ENCODE peak calls at places on chromosomes 12 and 14, in ten cellular contexts. R is cardiac muscle cell, D is Karpas-422, O is uterus, K is HCT116, M is HepG2, T is mammary epithelial cell, Q is lower lobe of right lung, S is sigmoid colon, Y is RWPE2. I is an unnamed sample.
A peak's percentile ranks its signal among the peaks of the same experiment; 100 is the strongest.

GRCh38 chr12:42794811-42795210 is 205.3 kb upstream of the PRICKLE1 start:
- DNase-seq in S (no peak), M (no peak), K (no peak), O (no peak), Q (no peak), T (peak; percentile 39), Y (no peak), R (no peak), D (no peak), I (no peak)

GRCh38 chr12:119486599-119487154 is 106.9 kb upstream of the TMEM233 start:
- DNase-seq in D (no peak), S (no peak), K (no peak), T (no peak), Y (no peak), O (no peak), M (no peak), Q (no peak), R (no peak), I (no peak)

GRCh38 chr12:70576341-70577282 is 60.6 kb downstream of the PTPRB start:
- DNase-seq in R (peak; percentile 78), S (no peak), D (peak; percentile 83), Q (no peak), K (peak; percentile 66), Y (no peak), O (no peak), T (peak; percentile 62), M (peak; percentile 64), I (peak; percentile 87)

GRCh38 chr14:26163761-26164160 is 434.1 kb downstream of the NOVA1 start:
- DNase-seq in K (no peak), Y (no peak), T (no peak), M (peak; percentile 28), R (peak; percentile 42), S (no peak), D (no peak), O (no peak), Q (no peak), I (no peak)

GRCh38 chr14:34713681-34714319 is 593 bp downstream of the CFL2 start:
- DNase-seq in S (peak; percentile 79), O (peak; percentile 61), M (peak; percentile 55), R (peak; percentile 38), Q (peak; percentile 61), D (peak; percentile 77), K (no peak), Y (no peak), T (peak; percentile 56), I (peak; percentile 73)

GRCh38 chr12:50258167-50258551 is 25.2 kb downstream of the LIMA1 start:
- DNase-seq in S (peak; percentile 82), O (no peak), K (no peak), Y (no peak), M (no peak), D (no peak), T (peak; percentile 25), R (no peak), Q (no peak), I (no peak)

GRCh38 chr14:85731198-85731597 is 201.3 kb downstream of the FLRT2 start:
- DNase-seq in T (peak; percentile 3), M (no peak), R (no peak), D (no peak), Q (no peak), K (no peak), S (no peak), O (peak; percentile 15), Y (no peak), I (peak; percentile 23)

GRCh38 chr12:23585782-23586163 is 363.7 kb downstream of the SOX5 start:
- DNase-seq in O (no peak), Y (no peak), K (no peak), S (no peak), D (no peak), T (no peak), M (no peak), R (no peak), Q (no peak), I (no peak)

GRCh38 chr14:92880851-92881250 is 42.1 kb upstream of the CHGA start:
- DNase-seq in Q (peak; percentile 48), M (peak; percentile 62), R (peak; percentile 43), Y (no peak), O (no peak), T (peak; percentile 58), S (no peak), K (peak; percentile 22), D (peak; percentile 50), I (no peak)

GRCh38 chr12:67663121-67663520 is 14.6 kb downstream of the DYRK2 start:
- DNase-seq in M (no peak), O (no peak), D (no peak), R (no peak), S (no peak), Q (no peak), Y (no peak), K (no peak), T (no peak), I (peak; percentile 90)

GRCh38 chr12:52984136-52984535 is 22.1 kb upstream of the EIF4B start:
- DNase-seq in R (no peak), S (no peak), D (no peak), K (no peak), Q (no peak), M (no peak), O (no peak), Y (no peak), T (no peak), I (no peak)

GRCh38 chr12:104462931-104463339 is 6.2 kb downstream of the CHST11 start:
- DNase-seq in Q (no peak), K (no peak), M (no peak), S (no peak), Y (no peak), T (no peak), D (no peak), O (no peak), R (peak; percentile 26), I (no peak)

DNA sequence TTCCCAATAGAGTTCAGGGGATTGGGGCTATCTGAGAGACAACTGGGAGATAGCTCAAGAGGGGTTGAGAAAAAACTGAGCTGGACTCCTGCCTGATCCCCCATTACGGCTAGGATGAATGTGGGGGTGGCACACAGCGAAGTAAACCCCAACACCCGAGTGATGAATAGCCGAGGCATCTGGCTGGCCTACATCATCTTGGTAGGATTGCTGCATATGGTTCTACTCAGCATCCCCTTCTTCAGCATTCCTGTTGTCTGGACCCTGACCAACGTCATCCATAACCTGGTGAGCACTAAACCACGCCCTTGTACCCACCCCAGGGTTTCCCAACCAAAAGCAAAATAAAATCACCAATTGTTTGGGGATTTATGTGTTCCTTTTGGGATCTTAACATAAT is 1.0 kb downstream of the ORMDL2 start:
- DNase-seq in D (no peak), T (no peak), M (no peak), Y (no peak), S (no peak), K (no peak), Q (no peak), O (no peak), R (no peak), I (no peak)
- H3K4me3 ChIP-seq in D (peak overlapping the region; percentile 88), T (peak overlapping the region; percentile 69), M (peak overlapping the region; percentile 81), Y (peak overlapping the region; percentile 66), S (no peak overlapping the region), K (peak overlapping the region; percentile 79), Q (peak overlapping the region; percentile 94), O (no peak overlapping the region), R (peak overlapping the region; percentile 92), I (no peak overlapping the region)

DNA sequence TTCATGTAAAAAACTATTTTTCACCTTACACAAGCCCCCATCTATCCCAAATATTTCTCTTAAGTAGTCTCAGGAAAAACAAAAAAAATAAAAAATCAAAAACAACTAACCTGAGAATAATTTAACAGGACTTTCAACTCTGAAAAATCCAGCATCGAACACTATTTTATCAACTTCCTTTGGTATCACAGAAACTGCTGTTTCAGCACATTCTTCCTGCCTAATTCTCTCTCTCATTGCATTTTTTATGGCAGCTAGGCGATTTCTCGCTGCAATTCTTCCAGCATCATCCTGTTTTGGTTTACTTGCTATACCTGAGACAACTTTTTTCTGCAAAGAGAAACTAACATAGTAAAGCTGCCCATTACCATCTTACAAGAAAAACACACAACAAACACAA is 29.4 kb downstream of the LGALS3 start:
- DNase-seq in Q (no peak), T (no peak), R (no peak), M (no peak), K (no peak), Y (no peak), O (no peak), D (no peak), S (no peak), I (no peak)
- H3K36me3 ChIP-seq in Q (no peaks in the 10 kb centered on the region), T (peaks cover 11% of the 10 kb centered on the region), R (peaks cover 4% of the 10 kb centered on the region), M (peaks cover 54% of the 10 kb centered on the region), K (peaks cover 33% of the 10 kb centered on the region), Y (peaks cover 91% of the 10 kb centered on the region), O (no peaks in the 10 kb centered on the region), D (peaks cover 62% of the 10 kb centered on the region), S (no peaks in the 10 kb centered on the region), I (no peaks in the 10 kb centered on the region)

DNA sequence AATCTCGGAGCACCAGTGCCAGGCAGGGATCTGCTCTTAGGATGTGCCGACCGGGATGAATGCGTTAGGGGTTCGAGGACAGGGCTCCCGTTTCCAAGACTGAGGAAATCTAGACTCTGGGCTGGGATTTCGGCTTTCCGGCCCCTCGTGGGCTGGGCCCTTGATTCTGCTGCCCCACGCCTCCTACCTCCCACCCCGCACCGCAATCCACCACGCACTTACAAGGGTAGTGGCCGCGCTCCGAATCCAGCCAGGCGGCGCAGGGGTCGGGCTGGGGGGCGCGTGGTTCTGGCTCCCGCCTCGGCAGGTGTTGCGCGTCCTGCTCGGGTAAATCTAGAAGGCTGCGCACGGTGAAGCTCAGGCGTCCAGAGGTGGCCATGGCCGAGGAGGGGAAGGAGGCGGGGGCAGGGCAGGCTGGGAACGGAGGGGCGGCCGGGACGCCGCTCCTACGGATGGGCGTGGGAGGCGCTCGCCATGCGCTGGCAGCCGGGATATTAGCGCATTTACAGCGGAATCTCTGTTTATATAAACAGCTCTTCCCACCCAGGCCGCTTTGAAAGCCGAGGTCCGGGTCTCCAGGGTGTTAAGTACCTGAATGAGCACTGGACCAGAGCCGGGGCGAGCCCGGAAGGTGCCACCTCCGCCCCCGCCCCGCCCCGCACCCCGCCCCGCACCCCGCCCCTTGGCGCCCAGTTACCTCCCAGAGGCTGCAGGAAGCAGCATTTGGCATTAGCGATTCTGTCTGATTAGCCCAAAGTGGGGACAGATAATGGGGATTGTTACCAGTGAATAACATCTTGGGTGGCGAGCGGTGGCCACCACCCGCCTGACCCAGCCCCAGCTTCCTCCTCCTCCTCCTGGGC is at the start of gene NKX2-8:
- DNase-seq in K (peak; percentile 21), T (peak; percentile 19), D (no peak), Y (no peak), O (no peak), Q (peak; percentile 48), M (no peak), R (peak; percentile 33), S (no peak), I (no peak)
- H3K27me3 ChIP-seq in K (no peaks in the 10 kb centered on the region), T (peaks cover 24% of the 10 kb centered on the region), D (no peaks in the 10 kb centered on the region), Y (peaks cover 8% of the 10 kb centered on the region), O (peaks cover 39% of the 10 kb centered on the region), Q (peaks cover 65% of the 10 kb centered on the region), M (peaks cover 2% of the 10 kb centered on the region), R (peaks cover 100% of the 10 kb centered on the region), S (peaks cover 47% of the 10 kb centered on the region), I (peaks cover 41% of the 10 kb centered on the region)

DNA sequence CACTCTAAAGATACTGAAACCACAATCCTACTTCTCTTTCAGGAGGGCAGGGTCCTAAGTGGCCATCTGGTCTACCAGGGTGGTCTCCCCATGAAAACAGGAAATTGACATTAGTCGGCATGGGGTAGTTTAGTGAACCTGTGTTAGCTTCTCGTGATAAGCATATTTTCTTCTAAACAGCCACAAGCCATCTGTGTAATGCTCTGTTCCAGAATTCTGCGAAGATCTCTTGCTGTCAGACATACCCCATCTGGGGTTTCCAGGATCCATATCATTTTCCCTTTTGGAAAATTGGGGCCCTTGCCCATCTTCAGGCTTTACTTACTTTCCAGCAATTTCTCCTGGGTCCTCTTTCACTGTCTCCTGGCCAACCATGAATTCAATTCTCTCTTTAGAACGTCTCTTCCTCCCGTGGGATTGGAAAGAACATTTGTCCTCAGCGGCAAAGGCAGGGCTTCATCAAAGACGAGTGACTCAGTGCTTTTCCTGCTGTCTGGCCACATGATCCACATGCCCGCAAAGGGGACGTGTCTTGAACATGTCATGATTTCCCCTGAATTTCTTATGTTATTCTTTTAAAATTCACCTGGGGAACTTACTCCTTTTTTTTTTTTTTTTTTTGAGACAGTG is 21.4 kb upstream of the NCOR2 start:
- DNase-seq in O (peak; percentile 56), R (no peak), M (no peak), Y (no peak), K (no peak), S (peak; percentile 81), Q (no peak), D (no peak), T (peak; percentile 51), I (no peak)
- H3K4me3 ChIP-seq in O (no peak overlapping the region), R (no peak overlapping the region), M (no peak overlapping the region), Y (no peak overlapping the region), K (no peak overlapping the region), S (no peak overlapping the region), Q (no peak overlapping the region), D (no peak overlapping the region), T (peak overlapping the region; percentile 15), I (no peak overlapping the region)